ENCODE peak calls at places on chromosomes 3 and 15, in nine cellular contexts. O is heart right ventricle, A is IMR-90, F is kidney, B is lower lobe of right lung, H is uterus, K is fibroblast of lung, P is A673, U is body of pancreas. J is an unnamed sample.

GRCh38 chr3:57423335-57423734 is 120.8 kb downstream of the DNAH12 start:
- DNase-seq in O (no peak), A (no peak), F (no peak), B (no peak), H (no peak), K (no peak), P (no peak), U (no peak), J (no peak)

GRCh38 chr15:67906382-67906781 is 66.5 kb upstream of the RNU6-1 start:
- DNase-seq in O (no peak), A (peak; percentile 15), F (no peak), B (no peak), H (no peak), K (peak; percentile 34), P (no peak), U (no peak), J (no peak)

GRCh38 chr3:42275217-42275616 is 9.2 kb upstream of the CCK start:
- DNase-seq in O (no peak), A (no peak), F (no peak), B (no peak), H (no peak), K (no peak), P (no peak), U (no peak), J (no peak)

GRCh38 chr3:81080608-81081007 is 680.8 kb downstream of the GBE1 start:
- DNase-seq in O (no peak), A (no peak), F (no peak), B (no peak), H (no peak), K (no peak), P (no peak), U (no peak), J (no peak)

GRCh38 chr15:33846862-33847261 is 121.4 kb upstream of the CHRM5 start:
- DNase-seq in O (no peak), A (no peak), F (no peak), B (no peak), H (no peak), K (no peak), P (no peak), U (no peak), J (no peak)

GRCh38 chr3:3772338-3772737 is 26.9 kb upstream of the LRRN1 start:
- DNase-seq in O (no peak), A (no peak), F (no peak), B (no peak), H (no peak), K (no peak), P (no peak), U (no peak), J (no peak)

GRCh38 chr15:97072560-97072959 is 742.1 kb downstream of the NR2F2 start:
- DNase-seq in O (no peak), A (no peak), F (no peak), B (no peak), H (no peak), K (peak; percentile 24), P (no peak), U (no peak), J (no peak)

GRCh38 chr3:121998588-121999473 is 23.2 kb downstream of the ILDR1 start:
- DNase-seq in O (no peak), A (no peak), F (no peak), B (no peak), H (no peak), K (no peak), P (no peak), U (no peak), J (no peak)

GRCh38 chr3:71537211-71537611 is 46.3 kb downstream of the FOXP1 start:
- DNase-seq in O (no peak), A (peak; percentile 96), F (no peak), B (no peak), H (peak; percentile 67), K (peak; percentile 96), P (no peak), U (no peak), J (no peak)

GRCh38 chr15:62444104-62445027 is 279.3 kb upstream of the C2CD4B start:
- DNase-seq in O (no peak), A (peak; percentile 98), F (no peak), B (no peak), H (peak; percentile 47), K (peak; percentile 94), P (peak; percentile 48), U (no peak), J (peak; percentile 59)

GRCh38 chr15:87743557-87743956 is 513.0 kb downstream of the NTRK3 start:
- DNase-seq in O (no peak), A (peak; percentile 49), F (no peak), B (no peak), H (no peak), K (peak; percentile 10), P (no peak), U (no peak), J (no peak)

GRCh38 chr3:10552631-10552943 is 47.2 kb upstream of the ATP2B2 start:
- DNase-seq in O (no peak), A (no peak), F (no peak), B (no peak), H (no peak), K (no peak), P (no peak), U (no peak), J (no peak)

DNA sequence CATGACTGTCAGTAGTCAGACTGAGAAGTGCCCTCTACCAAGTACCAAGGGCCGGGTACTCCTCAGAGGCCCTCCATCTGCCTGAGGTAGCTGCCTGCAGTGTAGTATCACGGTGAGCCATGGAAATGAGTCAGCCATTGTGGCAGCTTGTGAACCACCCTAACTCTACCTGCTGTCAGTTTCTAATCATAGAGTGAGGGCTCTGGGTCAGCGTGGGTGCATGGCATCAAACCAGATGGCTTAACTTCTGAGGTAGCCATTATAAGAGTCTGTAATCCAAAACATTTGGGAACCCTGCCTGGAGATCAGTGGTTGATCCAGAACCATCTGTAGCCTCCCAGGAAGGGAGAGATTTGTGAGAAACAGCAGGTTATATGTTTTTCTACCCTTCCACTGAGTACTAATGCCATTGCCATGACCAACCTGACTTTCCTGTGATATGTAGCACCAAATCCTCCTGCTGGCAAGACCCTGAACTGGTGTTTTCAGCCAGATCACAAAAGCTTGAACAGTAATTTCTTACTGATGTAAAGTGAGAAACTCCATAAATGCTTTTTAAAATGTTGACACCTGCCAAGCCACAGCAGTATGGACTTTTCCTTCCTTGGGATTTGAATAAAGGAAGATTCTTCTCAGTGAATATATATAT is 38.9 kb downstream of the ABHD2 start:
- DNase-seq in O (no peak), A (peak; percentile 29), F (no peak), B (no peak), H (no peak), K (no peak), P (no peak), U (peak; percentile 24), J (no peak)
- TF ChIP-seq CTCF in O (no peak), A (peak; percentile 24), F (no peak), B (no peak), H (no peak), K (peak; percentile 19), P (no peak), U (no peak), J (no peak)

DNA sequence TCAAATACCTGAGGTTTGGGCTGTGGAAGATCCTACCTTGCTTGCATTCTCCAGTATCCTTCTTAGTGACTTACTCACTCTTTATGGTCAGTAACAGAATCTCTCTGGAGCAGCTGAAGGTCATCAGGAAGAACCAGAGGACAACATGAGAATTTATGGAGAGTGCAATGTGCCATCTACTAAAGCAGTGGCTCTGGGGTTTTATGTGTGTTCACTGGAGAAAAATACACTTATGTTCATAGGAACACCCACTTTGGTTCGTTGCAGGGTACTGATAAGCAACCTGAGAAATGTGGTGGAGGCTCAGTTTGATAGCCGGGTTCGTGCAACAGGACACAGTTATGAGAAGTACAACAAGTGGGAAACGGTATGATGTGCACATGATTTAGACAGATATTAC is 12.8 kb downstream of the CPB1 start:
- DNase-seq in O (no peak), A (no peak), F (no peak), B (no peak), H (no peak), K (no peak), P (no peak), U (no peak), J (no peak)
- H3K4me1 ChIP-seq in O (no peaks in the 10 kb centered on the region), A (no peaks in the 10 kb centered on the region), F (no peaks in the 10 kb centered on the region), B (no peaks in the 10 kb centered on the region), H (no peaks in the 10 kb centered on the region), K (no peaks in the 10 kb centered on the region), P (no peaks in the 10 kb centered on the region), U (peaks cover 65% of the 10 kb centered on the region), J (no peaks in the 10 kb centered on the region)

GRCh38 chr3:112136959-112137693 is 4.1 kb upstream of the GCSAM start:
- DNase-seq in O (no peak), A (peak; percentile 34), F (no peak), B (no peak), H (no peak), K (peak; percentile 51), P (peak; percentile 71), U (no peak), J (no peak)
- H3K9me3 ChIP-seq in O (no peaks in the 10 kb centered on the region), A (no peaks in the 10 kb centered on the region), F (no peaks in the 10 kb centered on the region), B (no peaks in the 10 kb centered on the region), H (no peaks in the 10 kb centered on the region), K (no peaks in the 10 kb centered on the region), P (no peaks in the 10 kb centered on the region), U (no peaks in the 10 kb centered on the region), J (no peaks in the 10 kb centered on the region)

GRCh38 chr15:41985236-41986160 is 13.1 kb upstream of the EHD4 start:
- DNase-seq in O (no peak), A (no peak), F (no peak), B (no peak), H (no peak), K (no peak), P (no peak), U (no peak), J (peak; percentile 41)

GRCh38 chr15:41984622-41985021 is 12.3 kb upstream of the EHD4 start:
- DNase-seq in O (no peak), A (no peak), F (no peak), B (no peak), H (no peak), K (no peak), P (no peak), U (no peak), J (no peak)

GRCh38 chr15:41983221-41983620 is 10.9 kb upstream of the EHD4 start:
- DNase-seq in O (no peak), A (no peak), F (no peak), B (no peak), H (no peak), K (no peak), P (no peak), U (no peak), J (no peak)

GRCh38 chr15:41982133-41982930 is 10.0 kb upstream of the EHD4 start:
- DNase-seq in O (no peak), A (peak; percentile 10), F (no peak), B (no peak), H (no peak), K (no peak), P (no peak), U (no peak), J (no peak)

GRCh38 chr15:41983621-41984571 is 11.5 kb upstream of the EHD4 start:
- DNase-seq in O (no peak), A (no peak), F (no peak), B (no peak), H (no peak), K (no peak), P (no peak), U (no peak), J (no peak)
- TF ChIP-seq CTCF in O (no peak), A (no peak), F (no peak), B (no peak), H (no peak), K (no peak), P (no peak), U (no peak), J (no peak)

J was measured in left lung.